ENCODE peak calls at places on chromosomes 1 and 21, in eight cellular contexts. U is MM.1S, N is tibial artery, E is pancreas, H is esophagus muscularis mucosa, W is foreskin fibroblast, F is GM06990, Z is fibroblast of mammary gland. M is an unnamed sample.

GRCh38 chr1:193733674-193734073 is 547.3 kb upstream of the B3GALT2 start:
- DNase-seq in U (no peak), N (no peak), E (no peak), H (no peak), W (no peak), F (no peak), Z (no peak), M (no peak)

GRCh38 chr1:93964777-93965200 is 55.6 kb upstream of the GCLM start:
- DNase-seq in U (no peak), N (no peak), E (no peak), H (no peak), W (no peak), F (no peak), Z (peak), M (no peak)

GRCh38 chr1:216805233-216805632 is 82.0 kb upstream of the ESRRG start:
- DNase-seq in U (no peak), N (no peak), E (no peak), H (no peak), W (no peak), F (no peak), Z (no peak), M (no peak)

GRCh38 chr1:1440941-1441888 is 5.7 kb downstream of the VWA1 start:
- DNase-seq in U (peak), N (peak), E (peak), H (no peak), W (no peak), F (peak), Z (peak), M (no peak)

GRCh38 chr1:84145051-84145450 is 980 bp downstream of the PRKACB start:
- DNase-seq in U (peak), N (no peak), E (no peak), H (no peak), W (no peak), F (no peak), Z (no peak), M (no peak)

GRCh38 chr1:206930210-206930798 is 8.6 kb upstream of the FCMR start:
- DNase-seq in U (no peak), N (no peak), E (no peak), H (no peak), W (no peak), F (peak), Z (no peak), M (no peak)

GRCh38 chr1:198121058-198121829 is 35.6 kb upstream of the NEK7 start:
- DNase-seq in U (no peak), N (no peak), E (no peak), H (no peak), W (peak), F (no peak), Z (peak), M (peak)

GRCh38 chr1:115302390-115302961 is 35.6 kb downstream of the NGF start:
- DNase-seq in U (no peak), N (no peak), E (no peak), H (no peak), W (peak), F (no peak), Z (peak), M (peak)

GRCh38 chr1:53413175-53414001 is 45.8 kb upstream of the DMRTB1 start:
- DNase-seq in U (no peak), N (no peak), E (no peak), H (no peak), W (no peak), F (peak), Z (peak), M (no peak)

GRCh38 chr1:107829083-107829771 is 135.8 kb downstream of the VAV3 start:
- DNase-seq in U (peak), N (no peak), E (no peak), H (no peak), W (no peak), F (no peak), Z (no peak), M (no peak)

GRCh38 chr1:109598655-109599054 is 20.8 kb downstream of the GNAT2 start:
- DNase-seq in U (no peak), N (no peak), E (no peak), H (no peak), W (no peak), F (no peak), Z (no peak), M (no peak)

GRCh38 chr1:26922201-26922729 is 722 bp downstream of the NUDC start:
- DNase-seq in U (peak), N (no peak), E (no peak), H (no peak), W (no peak), F (no peak), Z (peak), M (no peak)

GRCh38 chr1:70361727-70362413 is 7.3 kb upstream of the ANKRD13C start:
- DNase-seq in U (no peak), N (no peak), E (no peak), H (no peak), W (peak), F (no peak), Z (peak), M (no peak)

GRCh38 chr1:60988827-60989363 is 93.5 kb upstream of the NFIA start:
- DNase-seq in U (no peak), N (no peak), E (no peak), H (no peak), W (no peak), F (no peak), Z (peak), M (no peak)

GRCh38 chr1:41980872-41981653 is 62.3 kb upstream of the HIVEP3 start:
- DNase-seq in U (no peak), N (no peak), E (no peak), H (peak), W (no peak), F (no peak), Z (no peak), M (no peak)

GRCh38 chr1:245718951-245719350 is 564.2 kb downstream of the KIF26B start:
- DNase-seq in U (no peak), N (no peak), E (no peak), H (no peak), W (no peak), F (no peak), Z (no peak), M (no peak)

GRCh38 chr1:165152727-165153126 is 203.8 kb downstream of the LMX1A start:
- DNase-seq in U (no peak), N (no peak), E (no peak), H (no peak), W (no peak), F (no peak), Z (peak), M (no peak)

GRCh38 chr1:22451702-22452400 is at the start of gene ZBTB40:
- DNase-seq in U (peak), N (peak), E (peak), H (peak), W (peak), F (peak), Z (peak), M (peak)
- TF ChIP-seq CTCF in U (no peak), N (no peak), E (no peak), H (no peak), W (no peak), F (no peak), Z (no peak), M (no peak)

GRCh38 chr1:66246371-66247262 is 287.3 kb upstream of the SGIP1 start:
- DNase-seq in U (no peak), N (no peak), E (no peak), H (no peak), W (no peak), F (no peak), Z (no peak), M (no peak)

GRCh38 chr1:66248257-66248656 is 285.7 kb upstream of the SGIP1 start:
- DNase-seq in U (no peak), N (no peak), E (no peak), H (no peak), W (no peak), F (no peak), Z (no peak), M (no peak)

GRCh38 chr1:66248746-66249145 is 285.2 kb upstream of the SGIP1 start:
- DNase-seq in U (no peak), N (no peak), E (no peak), H (no peak), W (no peak), F (no peak), Z (peak), M (no peak)

GRCh38 chr1:66250075-66250474 is 283.9 kb upstream of the SGIP1 start:
- DNase-seq in U (no peak), N (no peak), E (no peak), H (no peak), W (no peak), F (no peak), Z (no peak), M (no peak)

DNA sequence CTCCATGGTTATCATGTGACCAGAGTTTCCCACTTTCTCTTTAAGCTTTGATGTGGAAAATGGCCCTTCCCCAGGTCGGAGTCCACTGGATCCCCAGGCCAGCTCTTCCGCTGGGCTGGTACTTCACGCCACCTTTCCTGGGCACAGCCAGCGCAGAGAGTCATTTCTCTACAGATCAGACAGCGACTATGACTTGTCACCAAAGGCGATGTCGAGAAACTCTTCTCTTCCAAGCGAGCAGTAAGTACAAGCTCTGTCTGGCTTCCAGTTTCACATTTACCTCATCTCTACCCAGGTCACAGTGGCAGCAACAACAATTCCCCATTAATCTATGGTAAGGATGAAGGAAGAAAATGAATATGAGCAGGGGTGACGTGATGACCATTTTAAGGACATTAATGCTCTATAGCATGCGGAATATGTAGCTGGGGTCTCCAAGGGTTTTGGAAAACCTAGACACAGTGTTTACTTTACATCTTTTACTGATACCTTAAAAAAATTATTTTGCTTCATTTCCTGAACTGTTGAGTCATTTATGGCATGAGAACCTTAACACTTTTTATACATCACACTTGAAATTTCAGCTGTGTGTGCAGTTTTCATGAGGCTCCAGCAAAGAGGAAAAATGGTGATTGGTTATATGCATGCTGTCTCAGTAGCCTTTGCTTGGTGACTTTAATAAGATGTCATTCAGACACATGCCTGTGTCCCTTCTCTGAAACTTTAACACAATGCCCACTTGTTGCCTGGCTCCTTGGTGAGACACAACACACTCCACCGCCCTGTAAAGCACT is 286.3 kb upstream of the SGIP1 start:
- DNase-seq in U (peak), N (no peak), E (no peak), H (no peak), W (no peak), F (peak), Z (no peak), M (no peak)
- H3K4me3 ChIP-seq in U (peak), N (no peak), E (no peak), H (no peak), W (no peak), F (peak), Z (no peak), M (no peak)

DNA sequence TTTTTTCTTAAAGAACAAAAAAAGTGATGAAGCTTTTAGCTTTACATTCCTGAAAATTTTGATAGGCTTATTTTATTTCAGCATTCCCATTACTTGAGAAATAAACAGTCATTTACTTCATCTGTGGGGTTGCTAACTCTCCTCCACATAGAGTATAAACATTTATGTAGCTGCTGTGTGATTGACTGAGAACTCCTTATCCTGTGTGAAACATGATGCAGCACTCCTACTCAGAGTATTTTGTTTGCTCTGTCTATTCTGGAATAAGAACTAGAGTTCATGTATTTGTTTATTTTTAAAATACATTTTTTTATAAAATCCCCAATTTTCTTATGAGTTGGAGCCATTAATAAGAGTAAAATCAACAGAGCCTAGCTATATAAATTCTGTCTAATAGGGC is 318.7 kb upstream of the SPAG17 start:
- DNase-seq in U (no peak), N (no peak), E (no peak), H (no peak), W (no peak), F (no peak), Z (no peak), M (no peak)
- TF ChIP-seq CTCF in U (no peak), N (no peak), E (no peak), H (no peak), W (no peak), F (no peak), Z (no peak), M (no peak)

GRCh38 chr1:15948091-15948591 is 27.8 kb downstream of the ZBTB17 start:
- DNase-seq in U (no peak), N (peak), E (no peak), H (no peak), W (no peak), F (no peak), Z (no peak), M (no peak)

GRCh38 chr1:15950763-15951295 is 25.1 kb downstream of the ZBTB17 start:
- DNase-seq in U (no peak), N (peak), E (no peak), H (no peak), W (peak), F (no peak), Z (peak), M (no peak)

GRCh38 chr1:15950302-15950701 is 25.6 kb downstream of the ZBTB17 start:
- DNase-seq in U (no peak), N (no peak), E (no peak), H (no peak), W (no peak), F (no peak), Z (no peak), M (no peak)

GRCh38 chr1:15948600-15949452 is 27.1 kb downstream of the ZBTB17 start:
- DNase-seq in U (no peak), N (peak), E (peak), H (no peak), W (peak), F (no peak), Z (peak), M (peak)

GRCh38 chr1:15949453-15950245 is 26.3 kb downstream of the ZBTB17 start:
- DNase-seq in U (no peak), N (peak), E (peak), H (peak), W (peak), F (peak), Z (peak), M (peak)
- H3K4me3 ChIP-seq in U (no peak), N (peak), E (peak), H (peak), W (peak), F (peak), Z (peak), M (peak)

DNA sequence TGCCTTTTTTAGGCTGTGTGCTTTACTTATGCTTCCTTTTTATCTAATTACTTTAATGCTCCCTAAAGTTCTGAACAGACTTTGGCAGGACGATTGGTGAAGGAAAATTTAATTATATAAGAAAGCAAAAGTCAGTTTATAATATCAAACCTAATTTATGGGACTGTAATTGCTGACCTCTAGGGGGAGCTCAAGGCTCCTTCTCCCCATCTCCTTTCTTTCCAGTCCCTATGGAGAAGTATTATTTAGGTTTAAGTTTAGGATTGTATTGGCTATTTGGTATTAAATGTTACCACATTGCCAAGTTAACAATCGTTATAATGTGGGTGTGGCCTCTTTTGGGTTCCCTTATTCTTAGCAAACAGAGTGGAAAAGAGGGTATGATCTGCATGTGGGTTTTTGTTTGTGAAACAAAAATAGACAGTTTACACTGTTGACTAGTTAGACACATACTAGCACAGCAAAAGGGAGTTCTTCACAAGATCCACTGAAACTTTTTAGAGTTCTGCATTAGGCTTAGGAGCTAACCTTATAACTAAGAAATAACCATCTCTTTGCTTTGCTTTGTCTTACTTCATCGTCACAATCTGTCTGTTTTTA is 48.2 kb upstream of the TNFSF4 start:
- DNase-seq in U (peak), N (no peak), E (no peak), H (no peak), W (peak), F (peak), Z (peak), M (peak)
- TF ChIP-seq CTCF in U (peak), N (no peak), E (peak), H (peak), W (peak), F (peak), Z (peak), M (peak)

GRCh38 chr1:200739499-200740290 is 1.0 kb downstream of the CAMSAP2 start:
- DNase-seq in U (no peak), N (peak), E (peak), H (no peak), W (peak), F (no peak), Z (peak), M (no peak)

GRCh38 chr1:200738733-200739498 is at the start of gene CAMSAP2:
- DNase-seq in U (peak), N (peak), E (peak), H (peak), W (peak), F (peak), Z (peak), M (peak)

GRCh38 chr1:200740291-200741212 is 1.9 kb downstream of the CAMSAP2 start:
- DNase-seq in U (no peak), N (no peak), E (no peak), H (no peak), W (no peak), F (no peak), Z (no peak), M (no peak)

GRCh38 chr1:200738348-200738732 is 353 bp upstream of the CAMSAP2 start:
- DNase-seq in U (no peak), N (no peak), E (no peak), H (no peak), W (no peak), F (no peak), Z (no peak), M (no peak)

GRCh38 chr1:200737647-200738296 is 921 bp upstream of the CAMSAP2 start:
- DNase-seq in U (no peak), N (no peak), E (no peak), H (no peak), W (no peak), F (no peak), Z (no peak), M (no peak)
- H3K4me3 ChIP-seq in U (peak), N (peak), E (no peak), H (peak), W (peak), F (no peak), Z (no peak), M (peak)

GRCh38 chr21:27477321-27477720 is 510.4 kb upstream of the ADAMTS5 start:
- DNase-seq in U (no peak), N (no peak), E (no peak), H (no peak), W (no peak), F (no peak), Z (peak), M (no peak)
- TF ChIP-seq CTCF in U (no peak), N (no peak), E (no peak), H (no peak), W (no peak), F (no peak), Z (no peak), M (no peak)